ENCODE peak calls at places on chromosomes 16 and 17, in six cellular contexts. One of them, this sample, is unnamed.

GRCh38 chr17:37096071-37096470 is 147.3 kb downstream of the AATF start:
- DNase-seq in IMR-90: no peak
- DNase-seq in neuronal stem cell: no peak
- DNase-seq in H1: no peak
- DNase-seq in mesenchymal stem cell: no peak
- DNase-seq in trophoblast cell: no peak
- DNase-seq in this sample: no peak

GRCh38 chr16:15865742-15866141 is 8.9 kb upstream of the MYH11 start:
- DNase-seq in IMR-90: peak; percentile 73
- DNase-seq in mesenchymal stem cell: no peak
- DNase-seq in H1: no peak
- DNase-seq in trophoblast cell: no peak
- DNase-seq in neuronal stem cell: no peak
- DNase-seq in this sample: no peak

GRCh38 chr16:85475233-85475632 is 137.9 kb upstream of the GSE1 start:
- DNase-seq in IMR-90: no peak
- DNase-seq in H1: no peak
- DNase-seq in mesenchymal stem cell: no peak
- DNase-seq in neuronal stem cell: no peak
- DNase-seq in trophoblast cell: peak; percentile 95
- DNase-seq in this sample: no peak

GRCh38 chr17:78241277-78242023 is 10.0 kb downstream of the TMEM235 start:
- DNase-seq in mesenchymal stem cell: peak; percentile 48
- DNase-seq in H1: no peak
- DNase-seq in neuronal stem cell: no peak
- DNase-seq in trophoblast cell: no peak
- DNase-seq in IMR-90: peak; percentile 47
- DNase-seq in this sample: peak; percentile 83

GRCh38 chr17:13885953-13886889 is 183.1 kb upstream of the COX10 start:
- DNase-seq in mesenchymal stem cell: peak; percentile 79
- DNase-seq in IMR-90: peak; percentile 69
- DNase-seq in neuronal stem cell: no peak
- DNase-seq in trophoblast cell: peak; percentile 6
- DNase-seq in H1: no peak
- DNase-seq in this sample: no peak

GRCh38 chr17:42618442-42619150 is 9.1 kb downstream of the TUBG1 start:
- DNase-seq in mesenchymal stem cell: peak; percentile 25
- DNase-seq in IMR-90: no peak
- DNase-seq in H1: no peak
- DNase-seq in neuronal stem cell: no peak
- DNase-seq in trophoblast cell: peak; percentile 12
- DNase-seq in this sample: peak; percentile 91

GRCh38 chr17:17498606-17499301 is 2.6 kb upstream of the RASD1 start:
- DNase-seq in trophoblast cell: no peak
- DNase-seq in H1: no peak
- DNase-seq in IMR-90: no peak
- DNase-seq in neuronal stem cell: no peak
- DNase-seq in mesenchymal stem cell: no peak
- DNase-seq in this sample: no peak

GRCh38 chr17:77197115-77197514 is 56.3 kb downstream of the SEC14L1 start:
- DNase-seq in mesenchymal stem cell: no peak
- DNase-seq in H1: no peak
- DNase-seq in trophoblast cell: no peak
- DNase-seq in IMR-90: no peak
- DNase-seq in neuronal stem cell: no peak
- DNase-seq in this sample: no peak

GRCh38 chr17:45277992-45278391 is 16.1 kb upstream of the SPATA32 start:
- DNase-seq in mesenchymal stem cell: no peak
- DNase-seq in neuronal stem cell: no peak
- DNase-seq in H1: no peak
- DNase-seq in IMR-90: peak; percentile 23
- DNase-seq in trophoblast cell: no peak
- DNase-seq in this sample: no peak

DNA sequence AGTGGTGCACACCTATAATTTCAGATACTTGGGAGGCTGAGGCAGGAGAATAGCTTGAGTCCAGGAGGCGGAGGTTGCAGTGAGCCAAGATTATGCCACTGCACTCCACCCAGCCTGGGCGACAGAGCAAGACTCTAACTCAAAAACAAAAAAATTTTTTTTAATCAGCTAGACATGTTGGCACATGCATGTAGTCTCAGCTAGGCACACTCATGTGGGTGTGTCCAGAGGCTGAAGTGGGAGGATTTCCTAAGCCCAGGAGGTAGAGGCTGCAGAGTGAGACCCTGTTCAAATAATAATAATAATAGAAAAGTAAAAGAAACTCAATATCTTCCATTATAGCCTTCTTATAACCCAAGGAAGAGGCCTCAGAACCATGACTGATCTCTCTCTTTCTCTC is 11.5 kb upstream of the ARHGAP17 start:
- DNase-seq in H1: no peak
- DNase-seq in IMR-90: no peak
- DNase-seq in trophoblast cell: no peak
- DNase-seq in mesenchymal stem cell: no peak
- DNase-seq in neuronal stem cell: no peak
- DNase-seq in this sample: no peak
- H3K14ac ChIP-seq in H1: no peak overlapping the region
- H3K14ac ChIP-seq in IMR-90: no peak overlapping the region
- H3K14ac ChIP-seq in trophoblast cell: no peak overlapping the region
- H3K14ac ChIP-seq in mesenchymal stem cell: no peak overlapping the region
- H3K14ac ChIP-seq in neuronal stem cell: no peak overlapping the region
- H3K14ac ChIP-seq in this sample: no peak overlapping the region

GRCh38 chr16:89918453-89919347 is at the start of gene MC1R:
- DNase-seq in IMR-90: peak; percentile 21
- DNase-seq in trophoblast cell: no peak
- DNase-seq in neuronal stem cell: peak; percentile 31
- DNase-seq in mesenchymal stem cell: peak; percentile 71
- DNase-seq in H1: no peak
- DNase-seq in this sample: peak; percentile 75
- H3K23ac ChIP-seq in IMR-90: peak within 1 kb of the TSS; percentile 90
- H3K23ac ChIP-seq in trophoblast cell: no peak within 1 kb of the TSS
- H3K23ac ChIP-seq in neuronal stem cell: peak within 1 kb of the TSS; percentile 99
- H3K23ac ChIP-seq in mesenchymal stem cell: peak within 1 kb of the TSS; percentile 16
- H3K23ac ChIP-seq in H1: no peak within 1 kb of the TSS
- H3K23ac ChIP-seq in this sample: no peak within 1 kb of the TSS

GRCh38 chr16:31138621-31139578 is 3.4 kb upstream of the PRSS8 start:
- DNase-seq in trophoblast cell: peak; percentile 97
- DNase-seq in IMR-90: peak; percentile 70
- DNase-seq in H1: no peak
- DNase-seq in mesenchymal stem cell: peak; percentile 18
- DNase-seq in neuronal stem cell: no peak
- DNase-seq in this sample: peak; percentile 80
- H2AK5ac ChIP-seq in trophoblast cell: peak overlapping the region; percentile 36
- H2AK5ac ChIP-seq in IMR-90: peak overlapping the region; percentile 84
- H2AK5ac ChIP-seq in H1: peak overlapping the region; percentile 76
- H2AK5ac ChIP-seq in mesenchymal stem cell: peak overlapping the region; percentile 15
- H2AK5ac ChIP-seq in neuronal stem cell: peak overlapping the region; percentile 98
- H2AK5ac ChIP-seq in this sample: no peak overlapping the region

DNA sequence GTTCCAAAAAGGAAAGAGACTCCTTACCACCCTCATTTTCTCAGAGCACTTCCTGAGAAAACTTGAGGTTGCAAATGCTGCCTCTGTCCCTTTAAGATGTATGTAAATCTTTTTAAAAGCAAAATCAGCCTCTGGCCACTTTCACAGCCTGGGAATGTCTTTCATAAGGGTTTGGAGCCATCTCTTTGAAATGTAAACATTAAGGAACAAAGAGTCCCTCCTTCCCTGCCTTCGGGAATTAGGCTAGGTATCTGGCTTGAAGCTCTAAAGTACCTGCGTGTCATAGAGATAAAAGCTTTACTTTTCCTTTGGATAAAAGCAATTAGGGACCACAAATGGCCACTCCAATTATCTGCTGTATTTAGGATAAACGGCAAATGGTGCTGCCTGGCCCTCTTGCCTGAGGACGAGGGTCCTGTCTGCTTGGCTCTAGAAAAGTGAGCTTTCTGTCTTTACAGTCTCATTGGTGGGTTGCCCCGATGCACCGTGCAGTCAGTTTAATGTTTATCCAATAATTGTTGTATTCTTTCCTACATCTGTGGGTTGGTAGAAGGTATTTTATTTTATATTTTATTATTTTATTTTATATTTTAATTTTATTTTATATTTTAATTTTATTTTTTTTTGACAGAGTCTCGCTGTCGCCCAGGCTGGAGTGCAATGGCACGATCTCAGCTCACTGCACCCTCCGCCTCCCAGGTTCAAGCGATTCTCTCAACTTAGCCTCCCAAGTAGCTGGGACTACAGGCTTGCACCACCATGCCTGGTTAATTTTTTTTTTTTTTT is 23.9 kb downstream of the NLRC3 start:
- DNase-seq in H1: peak; percentile 75
- DNase-seq in mesenchymal stem cell: no peak
- DNase-seq in IMR-90: peak; percentile 4
- DNase-seq in trophoblast cell: no peak
- DNase-seq in neuronal stem cell: no peak
- DNase-seq in this sample: peak; percentile 74
- H3K14ac ChIP-seq in H1: no peak overlapping the region
- H3K14ac ChIP-seq in mesenchymal stem cell: no peak overlapping the region
- H3K14ac ChIP-seq in IMR-90: no peak overlapping the region
- H3K14ac ChIP-seq in trophoblast cell: no peak overlapping the region
- H3K14ac ChIP-seq in neuronal stem cell: no peak overlapping the region
- H3K14ac ChIP-seq in this sample: no peak overlapping the region

GRCh38 chr17:35731932-35732805 is 730 bp downstream of the RASL10B start:
- DNase-seq in H1: no peak
- DNase-seq in neuronal stem cell: no peak
- DNase-seq in trophoblast cell: no peak
- DNase-seq in mesenchymal stem cell: peak; percentile 33
- DNase-seq in IMR-90: no peak
- DNase-seq in this sample: peak; percentile 56
- H3K23ac ChIP-seq in H1: no peak overlapping the region
- H3K23ac ChIP-seq in neuronal stem cell: peak overlapping the region; percentile 48
- H3K23ac ChIP-seq in trophoblast cell: no peak overlapping the region
- H3K23ac ChIP-seq in mesenchymal stem cell: peak overlapping the region; percentile 78
- H3K23ac ChIP-seq in IMR-90: no peak overlapping the region
- H3K23ac ChIP-seq in this sample: no peak overlapping the region

GRCh38 chr16:11111166-11111565 is 144.8 kb downstream of the SOCS1 start:
- DNase-seq in neuronal stem cell: no peak
- DNase-seq in mesenchymal stem cell: no peak
- DNase-seq in IMR-90: no peak
- DNase-seq in trophoblast cell: no peak
- DNase-seq in H1: no peak
- DNase-seq in this sample: no peak

GRCh38 chr16:11111891-11112634 is 143.9 kb downstream of the SOCS1 start:
- DNase-seq in trophoblast cell: no peak
- DNase-seq in H1: no peak
- DNase-seq in mesenchymal stem cell: no peak
- DNase-seq in IMR-90: no peak
- DNase-seq in neuronal stem cell: no peak
- DNase-seq in this sample: no peak

GRCh38 chr16:11108466-11108805 is 147.6 kb downstream of the SOCS1 start:
- DNase-seq in trophoblast cell: no peak
- DNase-seq in IMR-90: no peak
- DNase-seq in H1: no peak
- DNase-seq in neuronal stem cell: no peak
- DNase-seq in mesenchymal stem cell: no peak
- DNase-seq in this sample: no peak

GRCh38 chr16:11107781-11108465 is 148.1 kb downstream of the SOCS1 start:
- DNase-seq in H1: no peak
- DNase-seq in mesenchymal stem cell: peak; percentile 94
- DNase-seq in trophoblast cell: no peak
- DNase-seq in IMR-90: peak; percentile 90
- DNase-seq in neuronal stem cell: no peak
- DNase-seq in this sample: no peak

GRCh38 chr16:11109551-11109950 is 146.5 kb downstream of the SOCS1 start:
- DNase-seq in neuronal stem cell: no peak
- DNase-seq in H1: no peak
- DNase-seq in IMR-90: peak; percentile 79
- DNase-seq in mesenchymal stem cell: peak; percentile 80
- DNase-seq in trophoblast cell: no peak
- DNase-seq in this sample: no peak
- H2AK5ac ChIP-seq in neuronal stem cell: no peak overlapping the region
- H2AK5ac ChIP-seq in H1: no peak overlapping the region
- H2AK5ac ChIP-seq in IMR-90: peak overlapping the region; percentile 83
- H2AK5ac ChIP-seq in mesenchymal stem cell: peak overlapping the region; percentile 32
- H2AK5ac ChIP-seq in trophoblast cell: no peak overlapping the region
- H2AK5ac ChIP-seq in this sample: no peak overlapping the region

GRCh38 chr16:49366669-49367068 is 6.9 kb upstream of the C16orf78 start:
- DNase-seq in trophoblast cell: no peak
- DNase-seq in IMR-90: no peak
- DNase-seq in neuronal stem cell: no peak
- DNase-seq in H1: no peak
- DNase-seq in mesenchymal stem cell: no peak
- DNase-seq in this sample: no peak

GRCh38 chr16:49369638-49370219 is 3.9 kb upstream of the C16orf78 start:
- DNase-seq in neuronal stem cell: no peak
- DNase-seq in H1: peak; percentile 80
- DNase-seq in mesenchymal stem cell: no peak
- DNase-seq in trophoblast cell: no peak
- DNase-seq in IMR-90: no peak
- DNase-seq in this sample: peak; percentile 85

GRCh38 chr16:49362230-49362629 is 11.4 kb upstream of the C16orf78 start:
- DNase-seq in IMR-90: no peak
- DNase-seq in mesenchymal stem cell: no peak
- DNase-seq in trophoblast cell: no peak
- DNase-seq in H1: no peak
- DNase-seq in neuronal stem cell: no peak
- DNase-seq in this sample: peak; percentile 48

DNA sequence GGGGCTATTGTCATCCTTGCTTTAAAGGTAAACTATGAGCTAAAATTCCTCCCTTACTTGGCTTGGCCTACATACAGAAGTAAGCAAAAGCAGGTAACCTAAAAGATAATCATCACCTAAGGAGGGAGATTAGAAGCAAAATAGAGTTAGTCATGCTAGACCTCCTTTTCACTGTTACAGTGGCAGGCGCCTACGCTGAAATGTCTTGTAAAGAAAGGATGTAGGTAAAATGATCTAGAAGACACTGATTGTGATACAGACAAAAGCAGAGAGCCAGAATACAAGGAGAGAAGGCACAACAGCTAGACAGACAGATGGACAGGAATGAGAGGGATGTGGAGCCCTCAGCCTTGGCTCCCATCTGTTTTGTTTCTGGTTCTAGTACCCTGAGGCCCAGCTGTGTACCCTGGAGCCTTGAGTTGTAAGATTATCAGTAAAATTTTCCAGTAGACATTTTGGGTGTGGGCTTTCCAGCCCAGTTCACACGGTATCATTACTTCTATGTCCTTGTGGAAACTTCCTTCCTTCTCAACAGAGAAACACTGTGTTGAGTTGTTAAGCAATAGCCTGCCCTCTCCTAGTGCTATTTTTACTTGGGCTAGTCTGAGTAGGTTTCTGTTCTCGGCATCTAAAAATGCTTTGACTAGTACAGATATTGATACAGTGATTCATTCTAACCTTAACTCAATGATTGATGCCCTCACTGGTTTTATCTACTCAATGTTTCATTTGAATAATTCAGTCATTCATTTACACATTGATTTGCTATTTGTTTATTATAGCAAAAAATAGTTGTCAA is 7.7 kb upstream of the C16orf78 start:
- DNase-seq in trophoblast cell: no peak
- DNase-seq in neuronal stem cell: no peak
- DNase-seq in mesenchymal stem cell: no peak
- DNase-seq in IMR-90: no peak
- DNase-seq in H1: no peak
- DNase-seq in this sample: no peak
- H3K14ac ChIP-seq in trophoblast cell: no peak overlapping the region
- H3K14ac ChIP-seq in neuronal stem cell: no peak overlapping the region
- H3K14ac ChIP-seq in mesenchymal stem cell: no peak overlapping the region
- H3K14ac ChIP-seq in IMR-90: no peak overlapping the region
- H3K14ac ChIP-seq in H1: no peak overlapping the region
- H3K14ac ChIP-seq in this sample: no peak overlapping the region